ENCODE peak calls at places on chromosomes 13 and 19, in six cellular contexts. A, V, U, H, C and B are unnamed samples.

GRCh38 chr13:59950201-59950730 is 213.5 kb downstream of the DIAPH3 start:
- DNase-seq in H (no peak), C (no peak), A (no peak), U (no peak), V (no peak), B (no peak)

GRCh38 chr19:33376423-33376822 is 2.9 kb downstream of the CEBPG start:
- DNase-seq in H (peak; percentile 63), A (peak; percentile 71), C (peak; percentile 86), V (no peak), U (no peak), B (peak; percentile 82)

GRCh38 chr19:56147307-56147706 is 6.2 kb downstream of the ZNF444 start:
- DNase-seq in U (no peak), V (no peak), A (no peak), H (no peak), C (no peak), B (no peak)

GRCh38 chr13:41059466-41059865 is 1.8 kb upstream of the WBP4 start:
- DNase-seq in C (no peak), U (no peak), H (no peak), A (no peak), V (no peak), B (no peak)

GRCh38 chr13:105543742-105544141 is 991.7 kb downstream of the EFNB2 start:
- DNase-seq in V (no peak), U (no peak), A (no peak), H (no peak), C (no peak), B (no peak)

GRCh38 chr19:801030-801860 is 4.0 kb downstream of the PTBP1 start:
- DNase-seq in A (no peak), C (peak; percentile 92), U (no peak), H (peak; percentile 96), V (no peak), B (no peak)

GRCh38 chr13:97068146-97068545 is 73.9 kb upstream of the OXGR1 start:
- DNase-seq in V (no peak), U (no peak), H (no peak), C (no peak), A (no peak), B (no peak)

GRCh38 chr19:40599331-40600085 is 1.7 kb upstream of the LTBP4 start:
- DNase-seq in A (no peak), C (peak; percentile 42), H (no peak), V (no peak), U (no peak), B (no peak)

GRCh38 chr19:6020166-6020967 is 42.4 kb upstream of the RANBP3 start:
- DNase-seq in A (no peak), C (no peak), U (peak; percentile 69), V (no peak), H (no peak), B (no peak)

GRCh38 chr13:111900390-111901180 is 166.4 kb upstream of the SOX1 start:
- DNase-seq in H (peak; percentile 10), U (no peak), C (no peak), V (no peak), A (no peak), B (no peak)

GRCh38 chr13:63025741-63026140 is 1610.1 kb upstream of the PCDH20 start:
- DNase-seq in C (no peak), V (no peak), A (no peak), H (no peak), U (no peak), B (no peak)

GRCh38 chr19:48321622-48322591 is 3.4 kb upstream of the EMP3 start:
- DNase-seq in U (peak; percentile 100), A (peak; percentile 98), H (peak; percentile 98), V (peak; percentile 89), C (peak; percentile 99), B (peak; percentile 75)

GRCh38 chr19:48330012-48330681 is 4.8 kb downstream of the EMP3 start:
- DNase-seq in C (peak; percentile 86), H (peak; percentile 87), A (peak; percentile 32), V (no peak), U (peak; percentile 100), B (no peak)

GRCh38 chr19:48321372-48321621 is 4.1 kb upstream of the EMP3 start:
- DNase-seq in C (peak; percentile 98), H (peak; percentile 99), V (peak; percentile 97), A (peak; percentile 94), U (peak; percentile 100), B (peak; percentile 77)

GRCh38 chr19:48329167-48329891 is 4.0 kb downstream of the EMP3 start:
- DNase-seq in U (peak; percentile 93), C (no peak), A (no peak), V (no peak), H (no peak), B (peak; percentile 46)

GRCh38 chr19:48325265-48325910 is at the start of gene EMP3:
- DNase-seq in U (peak; percentile 99), A (peak; percentile 79), C (peak; percentile 88), H (peak; percentile 81), V (peak; percentile 61), B (peak; percentile 69)
- TF ChIP-seq POLR2A in U (no peak), A (peak; percentile 50), C (peak; percentile 72), H (peak; percentile 51), V (peak; percentile 32), B (peak; percentile 53)

GRCh38 chr19:1860133-1860775 is 3.1 kb downstream of the KLF16 start:
- DNase-seq in V (no peak), U (peak; percentile 68), H (peak; percentile 73), C (peak; percentile 68), A (no peak), B (peak; percentile 68)
- TF ChIP-seq POLR2A in V (no peak), U (no peak), H (no peak), C (no peak), A (no peak), B (no peak)

GRCh38 chr19:48502720-48503018 is 9.0 kb downstream of the LMTK3 start:
- DNase-seq in V (no peak), U (no peak), C (no peak), A (no peak), H (no peak), B (no peak)
- TF ChIP-seq POLR2A in V (no peak), U (no peak), C (no peak), A (no peak), H (no peak), B (no peak)

DNA sequence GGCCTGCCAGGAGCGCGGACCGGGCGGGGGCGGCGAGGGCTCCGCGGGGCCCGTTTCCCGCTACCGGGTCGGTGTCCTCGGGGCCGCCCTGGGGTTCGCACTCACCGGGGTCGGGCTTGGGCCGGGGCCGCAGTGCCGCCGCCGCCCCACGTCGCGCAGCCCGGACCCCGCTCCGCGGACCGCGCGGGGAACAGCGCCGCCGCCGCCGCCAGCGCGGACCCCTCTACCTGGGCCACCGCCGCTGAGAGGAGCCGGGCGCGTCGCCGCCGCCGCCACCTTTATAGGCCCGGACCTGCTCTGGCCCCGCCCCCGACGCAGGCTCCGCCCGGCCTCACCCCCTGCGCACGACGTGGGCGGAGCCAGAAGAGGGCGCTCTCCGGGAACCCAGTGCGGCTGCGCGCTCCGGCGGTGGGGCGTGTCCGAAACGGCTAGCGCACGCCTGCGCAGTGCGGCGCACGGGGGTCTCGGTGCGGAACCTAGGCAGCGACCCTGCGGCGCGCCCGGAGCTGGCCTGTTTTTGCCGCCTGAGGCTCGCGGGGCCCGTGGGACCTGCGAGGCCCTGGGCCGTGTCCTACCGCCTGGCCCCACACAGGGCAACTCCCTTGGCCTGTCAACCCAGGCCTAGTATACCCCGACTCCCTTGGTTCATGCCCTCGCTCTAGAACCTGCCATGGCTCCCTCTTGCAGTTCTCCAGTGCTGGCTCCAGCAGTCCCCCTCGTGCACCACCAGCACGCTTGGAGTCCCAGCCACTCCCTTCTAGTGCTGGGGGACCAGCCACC is at the start of gene MKNK2:
- DNase-seq in A (peak; percentile 94), V (peak; percentile 87), H (peak; percentile 88), C (peak; percentile 96), U (peak; percentile 78), B (peak; percentile 86)
- TF ChIP-seq POLR2A in A (peak; percentile 100), V (peak; percentile 99), H (peak; percentile 100), C (peak; percentile 99), U (peak; percentile 84), B (peak; percentile 100)

DNA sequence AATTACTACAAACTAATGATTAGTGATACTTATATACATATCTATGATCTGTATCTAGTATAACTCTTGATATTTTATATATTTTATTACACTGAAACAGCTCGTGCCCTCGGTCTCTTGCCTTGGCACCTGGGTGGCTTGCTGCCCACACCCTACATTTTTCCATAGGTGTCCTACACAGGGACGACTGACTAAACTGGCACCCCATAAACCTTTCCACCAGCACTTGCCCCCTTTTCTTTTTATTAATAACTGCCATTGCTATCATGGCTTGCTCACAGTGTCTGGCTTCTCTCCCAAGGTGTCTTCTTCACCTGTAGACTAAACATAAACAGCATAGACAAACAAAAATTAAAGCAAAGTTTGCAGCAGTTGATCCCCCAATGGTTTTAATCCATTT is 30.4 kb downstream of the CLEC4M start:
- DNase-seq in H (no peak), U (no peak), A (no peak), V (no peak), C (no peak), B (no peak)
- TF ChIP-seq POLR2A in H (no peak), U (no peak), A (no peak), V (no peak), C (no peak), B (no peak)

DNA sequence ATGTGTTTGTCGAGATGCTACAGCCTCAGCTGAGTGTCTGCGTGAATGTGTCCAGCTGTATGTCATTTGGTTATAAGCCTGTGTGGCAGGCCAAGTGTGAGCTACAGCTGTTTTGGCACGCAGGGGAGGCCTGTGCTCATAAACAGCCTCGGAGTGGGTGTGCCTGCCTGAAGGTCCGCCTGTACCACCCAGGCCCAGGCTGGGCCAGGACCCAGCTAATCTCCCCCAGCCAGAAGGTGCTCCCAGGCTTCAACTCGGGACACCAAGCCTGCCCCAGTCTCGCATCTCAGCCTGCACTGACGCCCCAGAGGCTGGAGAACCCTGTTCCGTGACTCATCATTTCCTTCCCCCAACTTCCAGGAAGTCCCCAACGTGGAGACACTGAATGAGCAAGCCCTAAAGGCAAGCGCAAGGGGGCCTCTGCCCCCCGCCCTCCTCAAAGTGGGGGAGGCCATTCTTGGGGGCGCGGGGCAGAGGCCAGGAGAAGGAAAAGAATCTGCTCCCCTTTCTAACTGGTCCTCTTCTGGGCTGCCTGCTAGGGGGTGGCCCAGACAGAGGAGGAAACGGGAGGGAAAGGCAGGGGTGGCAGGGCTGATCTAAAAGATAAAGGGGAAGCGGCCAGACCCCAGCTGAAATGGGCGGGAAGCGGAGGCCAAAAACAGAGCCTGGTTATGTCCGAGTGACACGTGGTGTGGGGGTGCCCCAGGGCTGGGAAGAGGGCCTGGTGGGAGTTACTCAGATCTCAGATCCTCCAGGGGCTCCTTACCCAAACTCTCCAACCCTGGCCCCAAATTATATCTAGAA is 2.0 kb downstream of the SLC1A5 start:
- DNase-seq in C (peak; percentile 80), V (peak; percentile 66), H (peak; percentile 28), U (peak; percentile 100), A (peak; percentile 77), B (peak; percentile 60)
- TF ChIP-seq POLR2A in C (no peak), V (no peak), H (no peak), U (peak; percentile 61), A (no peak), B (no peak)